ENCODE peak calls at places on chromosomes 5 and 9, in seven cellular contexts. One of them, this sample, is unnamed. For H3K4me1, the result is how much of the 10 kb centered on the place peaks cover.

GRCh38 chr9:69485466-69485865 is 160.5 kb downstream of the ENTREP1 start:
- DNase-seq in tibial artery: no peak
- DNase-seq in A673: no peak
- DNase-seq in H1: no peak
- DNase-seq in fibroblast of lung: no peak
- DNase-seq in hepatocyte: peak
- DNase-seq in MM.1S: no peak
- DNase-seq in this sample: no peak

GRCh38 chr9:764105-764524 is 77.4 kb upstream of the DMRT1 start:
- DNase-seq in A673: peak
- DNase-seq in fibroblast of lung: peak
- DNase-seq in MM.1S: no peak
- DNase-seq in hepatocyte: peak
- DNase-seq in H1: peak
- DNase-seq in tibial artery: peak
- DNase-seq in this sample: peak

GRCh38 chr9:98075332-98075805 is 18.8 kb downstream of the NANS start:
- DNase-seq in H1: no peak
- DNase-seq in tibial artery: no peak
- DNase-seq in hepatocyte: no peak
- DNase-seq in A673: peak
- DNase-seq in fibroblast of lung: peak
- DNase-seq in MM.1S: no peak
- DNase-seq in this sample: no peak

GRCh38 chr9:33378121-33378795 is 24.1 kb downstream of the AQP7 start:
- DNase-seq in A673: no peak
- DNase-seq in fibroblast of lung: no peak
- DNase-seq in hepatocyte: no peak
- DNase-seq in tibial artery: peak
- DNase-seq in H1: no peak
- DNase-seq in MM.1S: no peak
- DNase-seq in this sample: no peak

GRCh38 chr5:74063821-74064598 is 438.0 kb downstream of the ARHGEF28 start:
- DNase-seq in fibroblast of lung: peak
- DNase-seq in tibial artery: no peak
- DNase-seq in hepatocyte: no peak
- DNase-seq in A673: no peak
- DNase-seq in MM.1S: no peak
- DNase-seq in H1: no peak
- DNase-seq in this sample: peak

GRCh38 chr5:170681013-170681433 is 102.5 kb upstream of the GABRP start:
- DNase-seq in H1: peak
- DNase-seq in tibial artery: no peak
- DNase-seq in MM.1S: peak
- DNase-seq in hepatocyte: peak
- DNase-seq in fibroblast of lung: peak
- DNase-seq in A673: peak
- DNase-seq in this sample: no peak

GRCh38 chr9:96031366-96031824 is 155.9 kb downstream of the ERCC6L2 start:
- DNase-seq in MM.1S: no peak
- DNase-seq in tibial artery: peak
- DNase-seq in A673: peak
- DNase-seq in hepatocyte: peak
- DNase-seq in H1: no peak
- DNase-seq in fibroblast of lung: peak
- DNase-seq in this sample: no peak

GRCh38 chr5:130104895-130105684 is 200.8 kb downstream of the CHSY3 start:
- DNase-seq in H1: no peak
- DNase-seq in A673: no peak
- DNase-seq in MM.1S: no peak
- DNase-seq in fibroblast of lung: no peak
- DNase-seq in tibial artery: no peak
- DNase-seq in hepatocyte: no peak
- DNase-seq in this sample: no peak

GRCh38 chr5:64229163-64229774 is 63.6 kb downstream of the RNF180 start:
- DNase-seq in A673: peak
- DNase-seq in H1: no peak
- DNase-seq in tibial artery: no peak
- DNase-seq in hepatocyte: peak
- DNase-seq in MM.1S: peak
- DNase-seq in fibroblast of lung: peak
- DNase-seq in this sample: no peak

GRCh38 chr5:87114631-87115030 is 153.1 kb upstream of the RASA1 start:
- DNase-seq in H1: no peak
- DNase-seq in fibroblast of lung: no peak
- DNase-seq in tibial artery: no peak
- DNase-seq in hepatocyte: no peak
- DNase-seq in A673: no peak
- DNase-seq in MM.1S: no peak
- DNase-seq in this sample: no peak

GRCh38 chr5:84881737-84882136 is 497.1 kb upstream of the EDIL3 start:
- DNase-seq in A673: no peak
- DNase-seq in fibroblast of lung: no peak
- DNase-seq in tibial artery: no peak
- DNase-seq in hepatocyte: no peak
- DNase-seq in H1: no peak
- DNase-seq in MM.1S: no peak
- DNase-seq in this sample: no peak

GRCh38 chr5:172503925-172504730 is 49.8 kb upstream of the SH3PXD2B start:
- DNase-seq in fibroblast of lung: no peak
- DNase-seq in hepatocyte: no peak
- DNase-seq in H1: peak
- DNase-seq in MM.1S: no peak
- DNase-seq in A673: no peak
- DNase-seq in tibial artery: peak
- DNase-seq in this sample: no peak

GRCh38 chr5:149429839-149430721 is 51.0 kb upstream of the IL17B start:
- DNase-seq in tibial artery: peak
- DNase-seq in MM.1S: no peak
- DNase-seq in H1: peak
- DNase-seq in hepatocyte: no peak
- DNase-seq in A673: no peak
- DNase-seq in fibroblast of lung: peak
- DNase-seq in this sample: no peak

GRCh38 chr9:128694344-128694743 is 5.3 kb downstream of the SET start:
- DNase-seq in tibial artery: no peak
- DNase-seq in MM.1S: no peak
- DNase-seq in fibroblast of lung: no peak
- DNase-seq in A673: no peak
- DNase-seq in hepatocyte: no peak
- DNase-seq in H1: no peak
- DNase-seq in this sample: no peak

GRCh38 chr9:93962041-93962440 is 6.9 kb upstream of the BARX1 start:
- DNase-seq in H1: no peak
- DNase-seq in A673: no peak
- DNase-seq in fibroblast of lung: peak
- DNase-seq in MM.1S: no peak
- DNase-seq in tibial artery: no peak
- DNase-seq in hepatocyte: no peak
- DNase-seq in this sample: no peak

GRCh38 chr9:19184144-19184917 is 46.2 kb upstream of the DENND4C start:
- DNase-seq in fibroblast of lung: peak
- DNase-seq in hepatocyte: peak
- DNase-seq in H1: no peak
- DNase-seq in A673: peak
- DNase-seq in tibial artery: peak
- DNase-seq in MM.1S: no peak
- DNase-seq in this sample: no peak

GRCh38 chr5:105639068-105639467 is 2031.7 kb downstream of the EFNA5 start:
- DNase-seq in tibial artery: peak
- DNase-seq in fibroblast of lung: no peak
- DNase-seq in A673: no peak
- DNase-seq in hepatocyte: peak
- DNase-seq in MM.1S: no peak
- DNase-seq in H1: no peak
- DNase-seq in this sample: no peak

GRCh38 chr5:6784481-6784880 is 71.2 kb downstream of the TENT4A start:
- DNase-seq in MM.1S: no peak
- DNase-seq in hepatocyte: no peak
- DNase-seq in H1: peak
- DNase-seq in A673: no peak
- DNase-seq in fibroblast of lung: no peak
- DNase-seq in tibial artery: no peak
- DNase-seq in this sample: no peak

GRCh38 chr5:179870403-179870903 is 11.8 kb upstream of the MRNIP start:
- DNase-seq in fibroblast of lung: peak
- DNase-seq in hepatocyte: peak
- DNase-seq in H1: peak
- DNase-seq in MM.1S: no peak
- DNase-seq in tibial artery: no peak
- DNase-seq in A673: peak
- DNase-seq in this sample: no peak

GRCh38 chr5:43225649-43226245 is 33.7 kb downstream of the NIM1K start:
- DNase-seq in hepatocyte: no peak
- DNase-seq in MM.1S: no peak
- DNase-seq in H1: no peak
- DNase-seq in A673: no peak
- DNase-seq in fibroblast of lung: no peak
- DNase-seq in tibial artery: no peak
- DNase-seq in this sample: no peak

GRCh38 chr5:140005145-140005591 is 37.9 kb downstream of the NRG2 start:
- DNase-seq in H1: no peak
- DNase-seq in tibial artery: no peak
- DNase-seq in hepatocyte: no peak
- DNase-seq in A673: no peak
- DNase-seq in MM.1S: no peak
- DNase-seq in fibroblast of lung: no peak
- DNase-seq in this sample: no peak

GRCh38 chr5:81852277-81853004 is 101.5 kb upstream of the SSBP2 start:
- DNase-seq in MM.1S: peak
- DNase-seq in H1: peak
- DNase-seq in fibroblast of lung: peak
- DNase-seq in hepatocyte: peak
- DNase-seq in A673: peak
- DNase-seq in tibial artery: no peak
- DNase-seq in this sample: no peak

GRCh38 chr9:123225374-123225813 is 43.0 kb downstream of the STRBP start:
- DNase-seq in hepatocyte: peak
- DNase-seq in fibroblast of lung: peak
- DNase-seq in MM.1S: peak
- DNase-seq in A673: peak
- DNase-seq in tibial artery: no peak
- DNase-seq in H1: no peak
- DNase-seq in this sample: peak

GRCh38 chr5:137890850-137891249 is 1.6 kb downstream of the PKD2L2 start:
- DNase-seq in fibroblast of lung: no peak
- DNase-seq in hepatocyte: peak
- DNase-seq in MM.1S: no peak
- DNase-seq in H1: no peak
- DNase-seq in A673: no peak
- DNase-seq in tibial artery: no peak
- DNase-seq in this sample: no peak

GRCh38 chr9:96655198-96655851 is at the start of gene PRXL2C:
- DNase-seq in MM.1S: peak
- DNase-seq in fibroblast of lung: peak
- DNase-seq in hepatocyte: peak
- DNase-seq in A673: peak
- DNase-seq in H1: peak
- DNase-seq in tibial artery: peak
- DNase-seq in this sample: no peak

GRCh38 chr5:147754372-147755122 is 28.0 kb downstream of the JAKMIP2 start:
- DNase-seq in A673: peak
- DNase-seq in tibial artery: no peak
- DNase-seq in fibroblast of lung: no peak
- DNase-seq in H1: no peak
- DNase-seq in MM.1S: no peak
- DNase-seq in hepatocyte: no peak
- DNase-seq in this sample: no peak

GRCh38 chr9:95494416-95495371 is 22.1 kb downstream of the PTCH1 start:
- DNase-seq in H1: no peak
- DNase-seq in A673: peak
- DNase-seq in hepatocyte: peak
- DNase-seq in fibroblast of lung: peak
- DNase-seq in MM.1S: peak
- DNase-seq in tibial artery: no peak
- DNase-seq in this sample: no peak

DNA sequence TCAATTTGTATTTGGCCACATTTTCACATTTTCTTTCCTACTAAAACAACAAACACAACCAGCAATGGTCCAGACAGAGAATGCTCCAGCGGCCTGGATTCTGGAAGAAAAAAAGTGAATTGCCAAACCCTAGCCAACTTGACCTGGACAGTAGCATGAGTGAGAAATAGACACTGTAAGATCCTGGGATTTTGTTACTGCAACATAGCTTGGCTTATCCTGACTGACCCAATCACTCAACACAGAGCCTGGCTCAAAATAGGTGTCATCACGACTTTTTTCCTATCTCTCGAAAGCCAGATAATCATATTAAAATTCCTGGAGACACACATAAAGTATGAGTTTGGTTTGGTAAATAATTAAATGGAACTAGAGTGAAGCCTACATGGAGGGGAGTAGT is 25.4 kb upstream of the MVB12B start:
- DNase-seq in fibroblast of lung: no peak
- DNase-seq in MM.1S: no peak
- DNase-seq in tibial artery: no peak
- DNase-seq in H1: no peak
- DNase-seq in hepatocyte: no peak
- DNase-seq in A673: no peak
- DNase-seq in this sample: no peak
- H3K4me1 ChIP-seq in fibroblast of lung: under half
- H3K4me1 ChIP-seq in MM.1S: under half
- H3K4me1 ChIP-seq in tibial artery: under half
- H3K4me1 ChIP-seq in H1: under half
- H3K4me1 ChIP-seq in hepatocyte: under half
- H3K4me1 ChIP-seq in A673: under half
- H3K4me1 ChIP-seq in this sample: under half

GRCh38 chr5:14155075-14155474 is 11.9 kb downstream of the TRIO start:
- DNase-seq in A673: no peak
- DNase-seq in tibial artery: no peak
- DNase-seq in fibroblast of lung: no peak
- DNase-seq in hepatocyte: no peak
- DNase-seq in MM.1S: no peak
- DNase-seq in H1: no peak
- DNase-seq in this sample: no peak
- H3K4me1 ChIP-seq in A673: half or more
- H3K4me1 ChIP-seq in tibial artery: under half
- H3K4me1 ChIP-seq in fibroblast of lung: under half
- H3K4me1 ChIP-seq in hepatocyte: under half
- H3K4me1 ChIP-seq in MM.1S: under half
- H3K4me1 ChIP-seq in H1: under half
- H3K4me1 ChIP-seq in this sample: half or more

GRCh38 chr5:143779506-143779905 is 32.5 kb upstream of the HMHB1 start:
- DNase-seq in hepatocyte: no peak
- DNase-seq in MM.1S: no peak
- DNase-seq in H1: no peak
- DNase-seq in tibial artery: no peak
- DNase-seq in fibroblast of lung: no peak
- DNase-seq in A673: no peak
- DNase-seq in this sample: no peak
- H3K4me1 ChIP-seq in hepatocyte: under half
- H3K4me1 ChIP-seq in MM.1S: under half
- H3K4me1 ChIP-seq in H1: under half
- H3K4me1 ChIP-seq in tibial artery: under half
- H3K4me1 ChIP-seq in fibroblast of lung: under half
- H3K4me1 ChIP-seq in A673: under half
- H3K4me1 ChIP-seq in this sample: under half

DNA sequence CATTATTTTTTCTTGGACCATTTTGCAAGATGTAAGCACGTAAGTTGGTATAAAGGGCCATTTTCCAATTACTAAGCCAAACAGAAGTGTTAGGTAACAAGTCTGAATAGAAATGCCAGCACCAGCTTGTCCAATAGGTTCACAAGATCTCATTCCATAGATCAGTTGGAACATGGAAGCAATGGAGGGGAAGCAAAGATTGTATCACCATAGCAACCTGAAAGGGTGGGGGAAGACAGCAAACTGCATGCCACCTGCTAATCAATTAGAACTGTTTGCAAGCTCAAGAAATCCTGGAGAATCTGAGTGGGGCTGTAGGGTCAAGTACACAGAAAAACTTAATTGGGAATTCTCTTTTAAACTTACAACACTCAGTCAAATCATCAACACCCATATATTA is 264.9 kb upstream of the EFNA5 start:
- DNase-seq in tibial artery: no peak
- DNase-seq in MM.1S: no peak
- DNase-seq in A673: no peak
- DNase-seq in H1: no peak
- DNase-seq in fibroblast of lung: no peak
- DNase-seq in hepatocyte: no peak
- DNase-seq in this sample: no peak
- H3K4me1 ChIP-seq in tibial artery: under half
- H3K4me1 ChIP-seq in MM.1S: under half
- H3K4me1 ChIP-seq in A673: under half
- H3K4me1 ChIP-seq in H1: under half
- H3K4me1 ChIP-seq in fibroblast of lung: under half
- H3K4me1 ChIP-seq in hepatocyte: under half
- H3K4me1 ChIP-seq in this sample: under half

This sample was measured in Panc1.